ENCODE peak calls at places on chromosome 6, in seven cellular contexts. One of them, this sample, is unnamed.

GRCh38 chr6:20427856-20428255 is 26.2 kb downstream of the E2F3 start:
- DNase-seq in adipocyte: no peak
- DNase-seq in ascending aorta: no peak
- DNase-seq in Peyer's patch: no peak
- DNase-seq in heart left ventricle: no peak
- DNase-seq in H1: no peak
- DNase-seq in HepG2: peak; percentile 32
- DNase-seq in this sample: no peak

GRCh38 chr6:155108070-155108815 is 113.1 kb downstream of the TIAM2 start:
- DNase-seq in heart left ventricle: no peak
- DNase-seq in HepG2: no peak
- DNase-seq in Peyer's patch: no peak
- DNase-seq in adipocyte: no peak
- DNase-seq in H1: no peak
- DNase-seq in ascending aorta: no peak
- DNase-seq in this sample: no peak

GRCh38 chr6:163490826-163491577 is 76.5 kb downstream of the QKI start:
- DNase-seq in HepG2: no peak
- DNase-seq in ascending aorta: peak; percentile 74
- DNase-seq in heart left ventricle: peak; percentile 81
- DNase-seq in adipocyte: no peak
- DNase-seq in H1: no peak
- DNase-seq in Peyer's patch: no peak
- DNase-seq in this sample: peak; percentile 53

GRCh38 chr6:90885611-90886056 is 298.8 kb upstream of the MAP3K7 start:
- DNase-seq in Peyer's patch: no peak
- DNase-seq in H1: no peak
- DNase-seq in heart left ventricle: no peak
- DNase-seq in ascending aorta: no peak
- DNase-seq in adipocyte: peak; percentile 2
- DNase-seq in HepG2: no peak
- DNase-seq in this sample: peak; percentile 85

GRCh38 chr6:43917878-43918382 is 147.9 kb downstream of the VEGFA start:
- DNase-seq in H1: no peak
- DNase-seq in HepG2: no peak
- DNase-seq in heart left ventricle: no peak
- DNase-seq in ascending aorta: no peak
- DNase-seq in adipocyte: no peak
- DNase-seq in Peyer's patch: no peak
- DNase-seq in this sample: peak; percentile 62

GRCh38 chr6:158707826-158708225 is 58.0 kb downstream of the SYTL3 start:
- DNase-seq in ascending aorta: no peak
- DNase-seq in heart left ventricle: peak; percentile 59
- DNase-seq in H1: no peak
- DNase-seq in Peyer's patch: no peak
- DNase-seq in HepG2: no peak
- DNase-seq in adipocyte: no peak
- DNase-seq in this sample: no peak

GRCh38 chr6:45478235-45478634 is 100.5 kb upstream of the SUPT3H start:
- DNase-seq in heart left ventricle: no peak
- DNase-seq in Peyer's patch: no peak
- DNase-seq in adipocyte: peak; percentile 19
- DNase-seq in H1: no peak
- DNase-seq in ascending aorta: no peak
- DNase-seq in HepG2: no peak
- DNase-seq in this sample: no peak

GRCh38 chr6:17035257-17035757 is 66.5 kb upstream of the STMND1 start:
- DNase-seq in ascending aorta: no peak
- DNase-seq in HepG2: no peak
- DNase-seq in adipocyte: no peak
- DNase-seq in H1: no peak
- DNase-seq in Peyer's patch: no peak
- DNase-seq in heart left ventricle: no peak
- DNase-seq in this sample: no peak

GRCh38 chr6:105992315-105992961 is 93.7 kb upstream of the PRDM1 start:
- DNase-seq in ascending aorta: peak; percentile 83
- DNase-seq in heart left ventricle: peak; percentile 76
- DNase-seq in H1: peak; percentile 91
- DNase-seq in HepG2: peak; percentile 39
- DNase-seq in Peyer's patch: peak; percentile 93
- DNase-seq in adipocyte: peak; percentile 91
- DNase-seq in this sample: peak; percentile 76

GRCh38 chr6:151391021-151391470 is 313 bp downstream of the ZBTB2 start:
- DNase-seq in HepG2: peak; percentile 52
- DNase-seq in adipocyte: peak; percentile 83
- DNase-seq in heart left ventricle: peak; percentile 83
- DNase-seq in H1: no peak
- DNase-seq in Peyer's patch: peak; percentile 85
- DNase-seq in ascending aorta: peak; percentile 85
- DNase-seq in this sample: peak; percentile 76

GRCh38 chr6:162442675-162443074 is 284.9 kb downstream of the PRKN start:
- DNase-seq in H1: peak; percentile 62
- DNase-seq in heart left ventricle: no peak
- DNase-seq in adipocyte: no peak
- DNase-seq in HepG2: peak; percentile 36
- DNase-seq in Peyer's patch: no peak
- DNase-seq in ascending aorta: no peak
- DNase-seq in this sample: no peak

GRCh38 chr6:128368213-128369000 is 152.0 kb downstream of the PTPRK start:
- DNase-seq in HepG2: no peak
- DNase-seq in heart left ventricle: no peak
- DNase-seq in adipocyte: no peak
- DNase-seq in H1: no peak
- DNase-seq in Peyer's patch: no peak
- DNase-seq in ascending aorta: no peak
- DNase-seq in this sample: peak; percentile 2

GRCh38 chr6:127342296-127342945 is 988 bp downstream of the ECHDC1 start:
- DNase-seq in H1: no peak
- DNase-seq in heart left ventricle: no peak
- DNase-seq in HepG2: peak; percentile 85
- DNase-seq in ascending aorta: no peak
- DNase-seq in adipocyte: peak; percentile 59
- DNase-seq in Peyer's patch: no peak
- DNase-seq in this sample: peak; percentile 7

GRCh38 chr6:48134246-48134645 is 23.2 kb upstream of the PTCHD4 start:
- DNase-seq in heart left ventricle: no peak
- DNase-seq in adipocyte: peak; percentile 3
- DNase-seq in H1: no peak
- DNase-seq in Peyer's patch: no peak
- DNase-seq in ascending aorta: no peak
- DNase-seq in HepG2: no peak
- DNase-seq in this sample: no peak

GRCh38 chr6:141539617-141540016 is 593.1 kb upstream of the GJE1 start:
- DNase-seq in HepG2: no peak
- DNase-seq in adipocyte: no peak
- DNase-seq in heart left ventricle: no peak
- DNase-seq in ascending aorta: no peak
- DNase-seq in H1: no peak
- DNase-seq in Peyer's patch: no peak
- DNase-seq in this sample: no peak

GRCh38 chr6:14635195-14635594 is 517.6 kb downstream of the CD83 start:
- DNase-seq in H1: no peak
- DNase-seq in Peyer's patch: no peak
- DNase-seq in ascending aorta: no peak
- DNase-seq in adipocyte: no peak
- DNase-seq in heart left ventricle: no peak
- DNase-seq in HepG2: no peak
- DNase-seq in this sample: no peak

GRCh38 chr6:104702126-104702841 is 157.4 kb downstream of the HACE1 start:
- DNase-seq in H1: no peak
- DNase-seq in ascending aorta: no peak
- DNase-seq in HepG2: no peak
- DNase-seq in adipocyte: no peak
- DNase-seq in Peyer's patch: no peak
- DNase-seq in heart left ventricle: no peak
- DNase-seq in this sample: no peak

DNA sequence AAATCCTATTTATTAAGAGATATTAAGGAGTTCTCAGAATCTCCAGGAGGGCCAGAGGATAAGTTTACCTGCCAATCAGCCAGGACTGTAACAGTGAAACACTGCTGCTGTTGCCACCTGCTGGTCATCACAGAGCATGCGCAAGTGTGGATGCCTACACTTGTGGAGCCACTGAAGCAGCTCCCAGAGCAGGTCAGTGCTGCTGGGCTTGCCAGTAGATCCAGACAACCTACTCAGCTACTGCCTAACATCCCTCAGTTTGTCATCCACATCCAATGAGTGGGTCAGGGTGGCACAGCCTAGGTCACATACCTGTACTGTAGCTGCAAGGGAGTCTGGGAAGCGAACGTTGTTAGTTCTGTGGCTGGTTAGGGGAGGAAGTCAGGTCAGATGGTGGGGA is 18.3 kb upstream of the NHSL1 start:
- DNase-seq in Peyer's patch: peak; percentile 67
- DNase-seq in H1: peak; percentile 70
- DNase-seq in adipocyte: peak; percentile 39
- DNase-seq in HepG2: peak; percentile 78
- DNase-seq in ascending aorta: no peak
- DNase-seq in heart left ventricle: no peak
- DNase-seq in this sample: peak; percentile 53
- H3K4me3 ChIP-seq in Peyer's patch: no peak overlapping the region
- H3K4me3 ChIP-seq in H1: no peak overlapping the region
- H3K4me3 ChIP-seq in adipocyte: no peak overlapping the region
- H3K4me3 ChIP-seq in HepG2: no peak overlapping the region
- H3K4me3 ChIP-seq in ascending aorta: no peak overlapping the region
- H3K4me3 ChIP-seq in heart left ventricle: no peak overlapping the region
- H3K4me3 ChIP-seq in this sample: no peak overlapping the region

GRCh38 chr6:306641-307061 is 14.4 kb downstream of the DUSP22 start:
- DNase-seq in H1: no peak
- DNase-seq in ascending aorta: no peak
- DNase-seq in heart left ventricle: no peak
- DNase-seq in HepG2: no peak
- DNase-seq in adipocyte: no peak
- DNase-seq in Peyer's patch: no peak
- DNase-seq in this sample: no peak
- H3K9me3 ChIP-seq in H1: peaks cover 49% of the 10 kb centered on the region
- H3K9me3 ChIP-seq in ascending aorta: no peaks in the 10 kb centered on the region
- H3K9me3 ChIP-seq in heart left ventricle: no peaks in the 10 kb centered on the region
- H3K9me3 ChIP-seq in HepG2: no peaks in the 10 kb centered on the region
- H3K9me3 ChIP-seq in adipocyte: no peaks in the 10 kb centered on the region
- H3K9me3 ChIP-seq in Peyer's patch: no peaks in the 10 kb centered on the region
- H3K9me3 ChIP-seq in this sample: no peaks in the 10 kb centered on the region

GRCh38 chr6:4314201-4314707 is 178.9 kb upstream of the ECI2 start:
- DNase-seq in ascending aorta: no peak
- DNase-seq in Peyer's patch: no peak
- DNase-seq in HepG2: no peak
- DNase-seq in heart left ventricle: no peak
- DNase-seq in adipocyte: no peak
- DNase-seq in H1: no peak
- DNase-seq in this sample: no peak

GRCh38 chr6:4309540-4309939 is 174.2 kb upstream of the ECI2 start:
- DNase-seq in adipocyte: no peak
- DNase-seq in H1: no peak
- DNase-seq in Peyer's patch: no peak
- DNase-seq in HepG2: no peak
- DNase-seq in heart left ventricle: no peak
- DNase-seq in ascending aorta: no peak
- DNase-seq in this sample: no peak

GRCh38 chr6:4311976-4312860 is 176.8 kb upstream of the ECI2 start:
- DNase-seq in adipocyte: no peak
- DNase-seq in Peyer's patch: no peak
- DNase-seq in HepG2: no peak
- DNase-seq in ascending aorta: no peak
- DNase-seq in H1: no peak
- DNase-seq in heart left ventricle: no peak
- DNase-seq in this sample: no peak

GRCh38 chr6:4316867-4317400 is 181.6 kb upstream of the ECI2 start:
- DNase-seq in heart left ventricle: peak; percentile 68
- DNase-seq in ascending aorta: peak; percentile 77
- DNase-seq in H1: no peak
- DNase-seq in Peyer's patch: peak; percentile 66
- DNase-seq in adipocyte: peak; percentile 36
- DNase-seq in HepG2: no peak
- DNase-seq in this sample: peak; percentile 12

DNA sequence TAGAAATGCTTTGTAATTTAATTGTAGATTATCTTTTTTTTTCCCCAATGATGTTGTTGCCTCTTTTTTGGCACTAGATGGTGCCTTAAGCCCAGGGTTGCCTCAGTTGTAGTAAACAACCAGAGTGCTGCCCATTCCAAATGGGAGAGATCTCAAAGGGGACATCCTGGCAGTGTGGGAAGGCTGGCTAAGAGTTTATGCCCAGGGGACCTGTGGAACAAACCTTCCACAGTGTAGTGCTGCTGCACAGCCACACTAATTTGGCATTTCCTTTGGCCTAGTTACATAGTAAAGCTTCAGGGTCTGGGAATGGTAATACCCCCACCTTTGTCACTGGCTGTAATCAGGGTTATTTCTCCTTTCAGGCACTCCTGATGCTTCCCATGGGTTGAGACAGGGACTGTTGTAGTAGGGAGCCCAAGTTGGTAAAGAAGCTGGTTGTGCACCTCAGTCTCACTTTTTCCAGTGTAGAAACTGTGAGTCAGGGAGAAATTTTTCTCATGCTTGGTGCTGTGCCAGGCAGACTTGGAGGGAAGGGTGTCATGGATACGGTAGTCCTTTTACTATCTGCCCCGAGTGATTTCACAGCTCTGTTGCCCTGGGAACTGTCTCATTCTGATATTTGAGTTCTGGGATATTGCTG is 177.8 kb upstream of the ECI2 start:
- DNase-seq in ascending aorta: peak; percentile 87
- DNase-seq in Peyer's patch: no peak
- DNase-seq in heart left ventricle: peak; percentile 69
- DNase-seq in adipocyte: peak; percentile 91
- DNase-seq in H1: no peak
- DNase-seq in HepG2: no peak
- DNase-seq in this sample: peak; percentile 71
- H3K4me3 ChIP-seq in ascending aorta: no peak overlapping the region
- H3K4me3 ChIP-seq in Peyer's patch: no peak overlapping the region
- H3K4me3 ChIP-seq in heart left ventricle: no peak overlapping the region
- H3K4me3 ChIP-seq in adipocyte: peak overlapping the region; percentile 49
- H3K4me3 ChIP-seq in H1: no peak overlapping the region
- H3K4me3 ChIP-seq in HepG2: no peak overlapping the region
- H3K4me3 ChIP-seq in this sample: no peak overlapping the region

GRCh38 chr6:169923468-169924464 is 172.3 kb downstream of the ERMARD start:
- DNase-seq in ascending aorta: no peak
- DNase-seq in heart left ventricle: no peak
- DNase-seq in Peyer's patch: no peak
- DNase-seq in adipocyte: no peak
- DNase-seq in H1: no peak
- DNase-seq in HepG2: no peak
- DNase-seq in this sample: no peak
- H3K9me3 ChIP-seq in ascending aorta: no peaks in the 10 kb centered on the region
- H3K9me3 ChIP-seq in heart left ventricle: no peaks in the 10 kb centered on the region
- H3K9me3 ChIP-seq in Peyer's patch: no peaks in the 10 kb centered on the region
- H3K9me3 ChIP-seq in adipocyte: no peaks in the 10 kb centered on the region
- H3K9me3 ChIP-seq in H1: peaks cover 14% of the 10 kb centered on the region
- H3K9me3 ChIP-seq in HepG2: no peaks in the 10 kb centered on the region
- H3K9me3 ChIP-seq in this sample: no peaks in the 10 kb centered on the region